ENCODE peak calls at places on chromosomes 12 and 14, in eight cellular contexts. F is hepatocyte, T is GM12878, Y is HCT116, D is fibroblast of lung, G is PC-9, A is K562, U is IMR-90. R is an unnamed sample.
A peak's percentile ranks its signal among the peaks of the same experiment; 100 is the strongest.

GRCh38 chr12:93108958-93109357 is 179.9 kb upstream of the EEA1 start:
- DNase-seq in F (no peak), U (peak; percentile 67), Y (no peak), D (peak; percentile 59), T (no peak), A (no peak), G (no peak), R (no peak)

GRCh38 chr14:55355922-55356321 is 55.7 kb downstream of the ATG14 start:
- DNase-seq in U (no peak), F (no peak), T (no peak), Y (no peak), D (no peak), G (no peak), A (no peak), R (no peak)

GRCh38 chr12:121237415-121237814 is 27.5 kb downstream of the P2RX4 start:
- DNase-seq in T (no peak), Y (no peak), A (no peak), U (no peak), D (no peak), F (no peak), G (no peak), R (no peak)

GRCh38 chr12:102755271-102755670 is 161.8 kb downstream of the PAH start:
- DNase-seq in T (no peak), F (no peak), A (no peak), Y (no peak), D (no peak), G (no peak), U (no peak), R (no peak)

GRCh38 chr14:105307052-105307727 is 6.4 kb upstream of the BRF1 start:
- DNase-seq in Y (no peak), F (no peak), T (no peak), G (no peak), U (no peak), D (no peak), A (no peak), R (no peak)

GRCh38 chr14:24095196-24096068 is 1.3 kb downstream of the PCK2 start:
- DNase-seq in G (no peak), Y (no peak), D (no peak), A (peak; percentile 77), T (peak; percentile 92), U (peak; percentile 44), F (peak; percentile 83), R (peak; percentile 66)

GRCh38 chr12:116502989-116503496 is 56.1 kb upstream of the MAP1LC3B2 start:
- DNase-seq in G (peak; percentile 100), A (no peak), Y (no peak), D (no peak), U (no peak), T (no peak), F (peak; percentile 69), R (no peak)

GRCh38 chr12:121799175-121799841 is 4.5 kb upstream of the SETD1B start:
- DNase-seq in U (peak; percentile 85), T (no peak), A (peak; percentile 68), G (peak; percentile 78), Y (peak; percentile 75), F (peak; percentile 85), D (peak; percentile 92), R (peak; percentile 71)

GRCh38 chr12:106980944-106981343 is 6.0 kb downstream of the MTERF2 start:
- DNase-seq in Y (no peak), D (peak; percentile 34), T (no peak), U (no peak), A (no peak), F (no peak), G (no peak), R (no peak)

GRCh38 chr12:62898568-62898967 is 36.4 kb downstream of the PPM1H start:
- DNase-seq in G (peak; percentile 84), A (no peak), U (no peak), F (no peak), T (no peak), Y (no peak), D (no peak), R (no peak)

DNA sequence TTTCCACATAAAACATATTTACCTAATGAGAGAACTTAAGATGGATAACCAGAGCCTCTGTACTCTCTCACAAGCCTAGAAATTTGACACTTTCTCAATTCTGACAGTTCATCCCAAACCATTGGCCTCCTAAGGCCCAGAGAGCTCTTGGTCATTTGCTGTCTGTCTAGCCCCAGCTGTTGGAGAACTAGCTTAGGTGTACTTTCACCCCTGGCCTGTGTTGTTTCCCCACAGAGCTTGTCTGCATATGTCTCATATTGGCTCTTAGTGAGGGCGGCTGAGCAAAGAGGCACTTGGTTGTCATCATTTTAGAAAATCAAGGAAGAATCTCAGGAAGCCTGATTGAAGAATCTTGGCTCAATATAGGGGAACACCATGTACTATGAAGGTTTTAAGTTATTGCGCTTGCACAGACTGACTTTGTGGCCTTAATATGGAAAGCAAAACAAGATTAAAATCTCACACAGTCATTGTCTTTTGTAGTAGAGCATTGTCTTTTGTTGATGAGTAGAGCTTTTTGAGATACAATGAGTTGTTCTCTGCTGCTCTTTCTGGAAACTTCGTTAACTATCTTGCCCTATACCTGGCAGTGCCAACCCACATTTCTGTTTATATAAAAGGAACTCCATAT is 324.6 kb downstream of the RAD51B start:
- DNase-seq in Y (no peak), D (peak; percentile 66), U (peak; percentile 11), T (no peak), F (peak; percentile 64), G (no peak), A (no peak), R (no peak)
- H3K4me1 ChIP-seq in Y (peaks cover 89% of the 10 kb centered on the region), D (peaks cover 27% of the 10 kb centered on the region), U (peaks cover 23% of the 10 kb centered on the region), T (no peaks in the 10 kb centered on the region), F (peaks cover 68% of the 10 kb centered on the region), G (peaks cover 63% of the 10 kb centered on the region), A (no peaks in the 10 kb centered on the region), R (no peaks in the 10 kb centered on the region)

GRCh38 chr12:8553088-8553627 is 12.5 kb upstream of the CLEC4E start:
- DNase-seq in F (no peak), G (no peak), A (no peak), U (no peak), T (no peak), Y (no peak), D (no peak), R (peak; percentile 15)
- TF ChIP-seq CTCF in F (no peak), G (no peak), A (no peak), U (no peak), T (no peak), Y (peak; percentile 37), D (no peak), R (peak; percentile 56)

DNA sequence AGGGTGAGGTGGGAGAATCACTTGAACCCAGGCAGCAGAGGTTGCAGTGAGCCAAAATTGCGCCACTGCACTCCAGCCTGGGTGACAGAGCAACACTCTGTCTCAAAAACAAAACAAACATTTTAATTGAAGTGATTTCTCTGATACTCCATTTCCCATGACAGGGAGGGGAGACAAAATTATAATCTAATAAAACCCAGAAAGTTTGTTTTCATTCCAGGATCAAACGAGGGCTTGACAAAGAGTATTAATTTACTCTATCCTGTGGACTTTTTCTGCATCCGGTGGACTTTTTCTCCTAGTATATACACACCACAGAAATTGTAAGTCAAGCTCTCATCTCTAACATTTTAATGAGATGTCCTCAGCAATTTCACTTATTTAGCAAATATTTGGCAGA is 14.5 kb upstream of the AP4S1 start:
- DNase-seq in T (no peak), F (no peak), Y (no peak), D (no peak), A (no peak), G (no peak), U (no peak), R (no peak)
- H4K20me1 ChIP-seq in T (no peaks in the 10 kb centered on the region), F (peaks cover 85% of the 10 kb centered on the region), Y (peaks cover 7% of the 10 kb centered on the region), D (no peaks in the 10 kb centered on the region), A (no peaks in the 10 kb centered on the region), G (no peaks in the 10 kb centered on the region), U (peaks cover 87% of the 10 kb centered on the region), R (peaks cover 8% of the 10 kb centered on the region)

DNA sequence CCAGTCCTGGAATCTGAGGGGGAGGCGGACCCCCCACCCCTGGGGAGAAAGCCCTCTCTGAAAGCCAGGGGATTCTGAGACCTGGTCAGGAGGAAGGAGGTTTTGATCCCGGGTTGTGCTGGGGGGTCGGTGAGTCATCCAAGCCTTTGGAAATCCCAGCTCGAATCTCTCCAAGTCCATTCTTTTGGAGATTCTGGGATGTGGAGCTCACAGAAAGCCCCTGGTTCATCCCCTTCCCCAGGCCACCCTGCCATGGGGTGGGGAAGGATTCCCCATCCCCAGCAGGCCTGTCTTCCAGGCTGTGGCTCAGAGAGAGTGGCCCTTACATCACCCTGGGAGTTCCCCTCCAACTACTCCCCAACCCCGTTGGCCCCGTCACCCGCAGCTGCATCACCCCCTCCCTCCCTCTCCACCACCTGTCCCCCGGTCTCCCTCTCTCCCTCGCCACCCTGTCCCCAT is 14.3 kb downstream of the EXOC3L4 start:
- DNase-seq in U (peak; percentile 73), T (no peak), Y (no peak), F (no peak), A (peak; percentile 34), G (peak; percentile 71), D (peak; percentile 38), R (peak; percentile 33)
- H3K4me1 ChIP-seq in U (peaks cover 31% of the 10 kb centered on the region), T (peaks cover 63% of the 10 kb centered on the region), Y (peaks cover 72% of the 10 kb centered on the region), F (peaks cover 24% of the 10 kb centered on the region), A (peaks cover 46% of the 10 kb centered on the region), G (peaks cover 70% of the 10 kb centered on the region), D (peaks cover 26% of the 10 kb centered on the region), R (peaks cover 37% of the 10 kb centered on the region)

GRCh38 chr14:65131176-65131765 is 29.0 kb upstream of the MAX start:
- DNase-seq in F (peak; percentile 75), A (no peak), T (no peak), G (peak; percentile 96), Y (peak; percentile 27), U (peak; percentile 84), D (peak; percentile 73), R (no peak)

GRCh38 chr14:65132855-65133254 is 30.5 kb upstream of the MAX start:
- DNase-seq in T (no peak), Y (no peak), D (no peak), A (no peak), U (no peak), F (peak; percentile 49), G (no peak), R (no peak)

DNA sequence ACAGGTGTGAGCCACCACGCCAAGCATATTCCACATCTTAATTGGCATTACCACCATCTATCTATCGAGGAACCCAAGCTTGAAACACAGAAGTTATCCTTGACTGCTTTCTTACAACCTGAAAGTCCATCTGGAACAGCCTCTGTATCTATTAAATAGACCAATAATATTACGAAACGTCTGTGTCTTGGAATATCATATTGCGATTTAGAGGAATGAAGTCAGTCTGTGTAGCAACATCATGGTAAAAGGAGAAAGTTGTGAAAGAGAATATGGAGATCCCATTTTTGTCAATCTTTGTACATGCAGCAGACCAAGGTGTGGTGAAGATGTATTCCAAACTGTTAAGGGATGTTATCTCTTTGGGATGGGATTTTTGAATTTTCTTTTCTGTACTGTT is 25.8 kb upstream of the MAX start:
- DNase-seq in U (peak; percentile 13), G (no peak), F (no peak), D (no peak), Y (no peak), T (no peak), A (no peak), R (no peak)
- TF ChIP-seq CTCF in U (no peak), G (no peak), F (no peak), D (no peak), Y (no peak), T (no peak), A (no peak), R (no peak)

DNA sequence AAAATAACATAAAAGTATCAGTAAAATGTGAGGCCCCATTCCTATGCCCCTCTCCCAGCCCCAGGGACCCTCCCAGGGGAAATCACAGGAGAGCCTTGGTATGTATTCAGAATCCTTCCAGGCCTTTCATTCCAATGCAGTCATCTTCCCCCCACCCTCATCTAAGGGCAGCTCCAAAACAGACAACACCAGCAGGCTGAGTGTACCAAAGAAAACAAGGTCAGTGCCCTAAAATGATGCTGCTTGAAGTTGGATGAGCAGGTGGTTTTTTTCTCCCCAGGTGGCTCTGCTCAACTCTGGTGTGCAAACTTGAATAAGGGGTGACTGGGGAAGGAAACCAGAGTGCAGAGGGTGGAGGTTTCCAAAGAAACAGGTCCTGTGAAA is 56.2 kb downstream of the TSPAN9 start:
- DNase-seq in F (no peak), A (no peak), T (no peak), D (no peak), Y (no peak), U (peak; percentile 30), G (no peak), R (no peak)
- H4K20me1 ChIP-seq in F (no peaks in the 10 kb centered on the region), A (peaks cover 7% of the 10 kb centered on the region), T (no peaks in the 10 kb centered on the region), D (no peaks in the 10 kb centered on the region), Y (no peaks in the 10 kb centered on the region), U (peaks cover 12% of the 10 kb centered on the region), G (peaks cover 6% of the 10 kb centered on the region), R (peaks cover 4% of the 10 kb centered on the region)